ENCODE peak calls at places on chromosomes 2 and 18, in five cellular contexts. C is trophoblast cell; H is activated effector memory CD4-positive, alpha-beta T cell treated with anti-CD3 and anti-CD28 coated beads, Interleukin-2, amount 50 U/mL, for 16 hours; P is hepatocyte; E is T1000. Q is an unnamed sample.

GRCh38 chr2:26178746-26179436 is 6.0 kb downstream of the GAREM2 start:
- DNase-seq in C (peak), H (no peak), P (peak), E (no peak), Q (no peak)

GRCh38 chr2:8583400-8584173 is 98.3 kb upstream of the ID2 start:
- DNase-seq in C (peak), H (peak), P (peak), E (no peak), Q (peak)

GRCh38 chr2:233361298-233361697 is 7.0 kb downstream of the DGKD start:
- DNase-seq in C (no peak), H (no peak), P (no peak), E (no peak), Q (no peak)

GRCh38 chr2:74037379-74037860 is 52.7 kb downstream of the TET3 start:
- DNase-seq in C (peak), H (no peak), P (no peak), E (no peak), Q (peak)

GRCh38 chr18:37499008-37499407 is 66.6 kb downstream of the CELF4 start:
- DNase-seq in C (no peak), H (no peak), P (no peak), E (no peak), Q (no peak)

GRCh38 chr2:177407031-177407430 is 14.5 kb downstream of the AGPS start:
- DNase-seq in C (no peak), H (no peak), P (no peak), E (no peak), Q (no peak)

GRCh38 chr2:105879106-105879797 is 134.5 kb downstream of the NCK2 start:
- DNase-seq in C (no peak), H (no peak), P (no peak), E (no peak), Q (no peak)

GRCh38 chr18:49207373-49207772 is 253.1 kb downstream of the DYM start:
- DNase-seq in C (peak), H (no peak), P (no peak), E (no peak), Q (peak)

GRCh38 chr2:40096360-40096759 is 317.3 kb upstream of the THUMPD2 start:
- DNase-seq in C (peak), H (no peak), P (no peak), E (no peak), Q (peak)

GRCh38 chr18:4093676-4094075 is 361.4 kb downstream of the DLGAP1 start:
- DNase-seq in C (no peak), H (no peak), P (no peak), E (no peak), Q (no peak)

GRCh38 chr2:181203916-181204315 is 223.5 kb downstream of the UBE2E3 start:
- DNase-seq in C (no peak), H (no peak), P (no peak), E (no peak), Q (peak)

GRCh38 chr2:232438951-232439757 is 16.8 kb upstream of the ALPI start:
- DNase-seq in C (peak), H (peak), P (no peak), E (peak), Q (no peak)

GRCh38 chr2:27742571-27742970 is 28.9 kb upstream of the MRPL33 start:
- DNase-seq in C (no peak), H (no peak), P (no peak), E (no peak), Q (no peak)

GRCh38 chr2:113124181-113124961 is 3.0 kb upstream of the IL1RN start:
- DNase-seq in C (peak), H (no peak), P (no peak), E (no peak), Q (peak)

GRCh38 chr2:219279916-219280516 is 850 bp downstream of the DNAJB2 start:
- DNase-seq in C (no peak), H (no peak), P (no peak), E (no peak), Q (no peak)

GRCh38 chr18:80233201-80233835 is 14.0 kb downstream of the PARD6G start:
- DNase-seq in C (no peak), H (no peak), P (no peak), E (no peak), Q (no peak)

GRCh38 chr2:26629346-26629630 is 11.9 kb downstream of the CIB4 start:
- DNase-seq in C (no peak), H (no peak), P (no peak), E (no peak), Q (no peak)

GRCh38 chr2:141611143-141611571 is 519.7 kb downstream of the LRP1B start:
- DNase-seq in C (no peak), H (no peak), P (no peak), E (no peak), Q (peak)

GRCh38 chr2:144553379-144553778 is 33.5 kb upstream of the ZEB2 start:
- DNase-seq in C (peak), H (no peak), P (no peak), E (no peak), Q (peak)

GRCh38 chr2:205766765-205767359 is 84.6 kb downstream of the NRP2 start:
- DNase-seq in C (peak), H (peak), P (peak), E (peak), Q (peak)

GRCh38 chr2:144511945-144512344 is 8.0 kb downstream of the ZEB2 start:
- DNase-seq in C (no peak), H (no peak), P (no peak), E (no peak), Q (no peak)

GRCh38 chr2:182952741-182953450 is 85.4 kb downstream of the NCKAP1 start:
- DNase-seq in C (no peak), H (no peak), P (no peak), E (no peak), Q (peak)

GRCh38 chr2:157875720-157876065 is 437 bp downstream of the ACVR1 start:
- DNase-seq in C (peak), H (peak), P (peak), E (peak), Q (no peak)

GRCh38 chr2:233976690-233977294 is 59.6 kb downstream of the TRPM8 start:
- DNase-seq in C (peak), H (no peak), P (peak), E (peak), Q (peak)

GRCh38 chr18:75073654-75074053 is 135.3 kb downstream of the PTGR3 start:
- DNase-seq in C (no peak), H (peak), P (no peak), E (no peak), Q (no peak)

GRCh38 chr2:106708189-106708588 is 177.8 kb downstream of the ST6GAL2 start:
- DNase-seq in C (no peak), H (no peak), P (no peak), E (no peak), Q (no peak)